ENCODE peak calls at places on chromosome 12, in eight cellular contexts. P is right lobe of liver, Z is BE2C, K is fibroblast of lung, B is body of pancreas, R is cardiac muscle cell, L is neural progenitor cell, Y is IMR-90. M is an unnamed sample.

GRCh38 chr12:39986674-39987073 is 119.2 kb downstream of the SLC2A13 start:
- DNase-seq in B (no peak), K (no peak), Z (no peak), R (no peak), Y (no peak), P (no peak), L (no peak), M (peak; percentile 76)

GRCh38 chr12:15227004-15227679 is 5.9 kb upstream of the RERG start:
- DNase-seq in Z (peak; percentile 62), P (peak; percentile 47), L (peak; percentile 68), B (peak; percentile 59), K (peak; percentile 27), R (peak; percentile 65), Y (peak; percentile 33), M (no peak)

GRCh38 chr12:18446245-18446644 is 184.9 kb downstream of the PIK3C2G start:
- DNase-seq in Z (no peak), R (no peak), Y (no peak), P (no peak), B (no peak), L (peak; percentile 32), K (no peak), M (no peak)

GRCh38 chr12:120141336-120141735 is 24.8 kb upstream of the RAB35 start:
- DNase-seq in B (no peak), L (no peak), Z (no peak), K (no peak), R (no peak), P (no peak), Y (no peak), M (no peak)

GRCh38 chr12:28172434-28173030 is 17.7 kb upstream of the CCDC91 start:
- DNase-seq in Z (peak; percentile 42), L (peak; percentile 53), P (no peak), K (peak; percentile 58), Y (peak; percentile 68), B (peak; percentile 48), R (peak; percentile 36), M (peak; percentile 47)

GRCh38 chr12:86698581-86698980 is 442.4 kb upstream of the MGAT4C start:
- DNase-seq in B (no peak), P (no peak), K (peak; percentile 67), Y (peak; percentile 42), L (no peak), R (no peak), Z (no peak), M (no peak)

GRCh38 chr12:112543666-112544185 is 125.0 kb downstream of the PTPN11 start:
- DNase-seq in K (no peak), Z (no peak), Y (no peak), R (no peak), B (no peak), L (no peak), P (no peak), M (no peak)

GRCh38 chr12:48028541-48029400 is 24.5 kb upstream of the COL2A1 start:
- DNase-seq in K (no peak), B (no peak), Z (no peak), P (no peak), L (no peak), R (peak; percentile 52), Y (no peak), M (no peak)

GRCh38 chr12:54417712-54418440 is 1.2 kb downstream of the ITGA5 start:
- DNase-seq in R (no peak), P (no peak), B (no peak), Y (no peak), K (peak; percentile 39), Z (no peak), L (peak; percentile 53), M (no peak)

GRCh38 chr12:121099779-121100178 is 32.9 kb upstream of the P2RX7 start:
- DNase-seq in Y (no peak), B (no peak), K (no peak), R (no peak), P (no peak), Z (no peak), L (no peak), M (no peak)

GRCh38 chr12:95516757-95517156 is 34.5 kb downstream of the USP44 start:
- DNase-seq in R (no peak), B (no peak), P (no peak), Z (no peak), Y (peak; percentile 55), L (no peak), K (peak; percentile 32), M (no peak)

GRCh38 chr12:2960432-2960956 is 1.3 kb downstream of the TEAD4 start:
- DNase-seq in Y (peak; percentile 67), K (peak; percentile 64), L (peak; percentile 35), P (no peak), B (no peak), R (no peak), Z (no peak), M (peak; percentile 40)

GRCh38 chr12:27566159-27566558 is 42.2 kb downstream of the PPFIBP1 start:
- DNase-seq in K (no peak), Y (no peak), B (no peak), Z (no peak), R (no peak), L (no peak), P (no peak), M (no peak)

DNA sequence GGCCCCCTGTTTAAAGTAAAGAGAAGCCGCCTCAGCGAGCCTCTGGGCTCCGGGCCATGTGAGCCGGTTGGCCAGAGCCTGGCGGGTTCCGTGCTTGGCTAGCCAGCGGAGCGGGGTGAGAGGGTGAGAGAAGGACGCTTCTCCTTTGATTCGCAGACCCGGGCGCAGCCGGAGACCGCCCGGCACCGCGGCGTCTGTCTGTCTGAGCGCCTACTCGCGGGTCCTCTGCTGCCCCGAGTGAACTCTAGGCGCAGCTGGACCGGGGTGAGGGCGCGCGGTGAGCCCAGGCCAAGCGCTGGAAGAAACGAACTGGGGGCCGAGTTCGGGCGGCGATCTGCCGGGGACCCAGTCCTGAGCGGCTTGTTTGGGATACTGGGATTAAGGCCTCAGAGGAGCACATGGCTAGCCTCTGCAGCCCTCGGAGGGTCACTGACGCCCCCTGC is 41.4 kb upstream of the TBX5 start:
- DNase-seq in Y (no peak), K (no peak), L (peak; percentile 58), Z (no peak), P (no peak), B (no peak), R (peak; percentile 70), M (no peak)
- H3K27me3 ChIP-seq in Y (peaks cover 78% of the 10 kb centered on the region), K (peaks cover 58% of the 10 kb centered on the region), L (peaks cover 100% of the 10 kb centered on the region), Z (peaks cover 83% of the 10 kb centered on the region), P (no peaks in the 10 kb centered on the region), B (peaks cover 12% of the 10 kb centered on the region), R (peaks cover 99% of the 10 kb centered on the region), M (peaks cover 89% of the 10 kb centered on the region)

GRCh38 chr12:49338830-49339463 is 2.0 kb upstream of the C1QL4 start:
- DNase-seq in R (no peak), Z (no peak), L (no peak), P (peak; percentile 23), B (no peak), Y (no peak), K (no peak), M (no peak)
- H3K27me3 ChIP-seq in R (peaks cover 100% of the 10 kb centered on the region), Z (peaks cover 5% of the 10 kb centered on the region), L (peaks cover 100% of the 10 kb centered on the region), P (no peaks in the 10 kb centered on the region), B (peaks cover 14% of the 10 kb centered on the region), Y (peaks cover 88% of the 10 kb centered on the region), K (peaks cover 64% of the 10 kb centered on the region), M (peaks cover 76% of the 10 kb centered on the region)

GRCh38 chr12:108253540-108253939 is 85.6 kb downstream of the CMKLR1 start:
- DNase-seq in K (no peak), Z (no peak), Y (no peak), L (peak; percentile 39), B (no peak), R (no peak), P (no peak), M (no peak)
- H3K27me3 ChIP-seq in K (no peaks in the 10 kb centered on the region), Z (no peaks in the 10 kb centered on the region), Y (no peaks in the 10 kb centered on the region), L (no peaks in the 10 kb centered on the region), B (no peaks in the 10 kb centered on the region), R (no peaks in the 10 kb centered on the region), P (no peaks in the 10 kb centered on the region), M (no peaks in the 10 kb centered on the region)

DNA sequence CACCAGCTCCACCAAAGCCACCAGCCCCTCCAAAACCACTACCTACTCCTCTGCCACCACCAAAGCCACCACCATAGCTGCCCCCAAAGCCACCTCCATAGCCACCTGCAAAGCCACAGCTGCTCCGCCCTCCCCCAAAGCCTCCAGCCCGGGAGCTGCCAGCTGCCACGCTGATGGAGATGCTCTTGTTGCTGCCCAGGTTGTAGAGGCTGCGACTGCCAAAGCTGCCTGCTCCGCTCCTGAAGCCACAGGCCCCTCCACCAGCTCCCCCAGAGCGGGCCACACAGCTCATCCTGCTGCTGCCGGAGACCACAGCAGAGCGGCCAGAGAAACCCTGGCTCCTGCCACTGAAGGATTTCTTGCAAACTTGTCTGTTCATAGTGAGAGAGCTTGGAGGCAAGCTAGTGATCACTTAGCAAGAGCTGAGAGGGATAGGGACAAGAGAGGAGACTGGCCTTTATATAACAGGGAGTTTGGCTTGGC is at the start of gene KRT76:
- DNase-seq in Y (no peak), R (no peak), B (no peak), P (no peak), K (no peak), Z (no peak), L (no peak), M (no peak)
- H3K27me3 ChIP-seq in Y (peaks cover 33% of the 10 kb centered on the region), R (peaks cover 71% of the 10 kb centered on the region), B (no peaks in the 10 kb centered on the region), P (no peaks in the 10 kb centered on the region), K (peaks cover 21% of the 10 kb centered on the region), Z (peaks cover 13% of the 10 kb centered on the region), L (peaks cover 4% of the 10 kb centered on the region), M (peaks cover 81% of the 10 kb centered on the region)

DNA sequence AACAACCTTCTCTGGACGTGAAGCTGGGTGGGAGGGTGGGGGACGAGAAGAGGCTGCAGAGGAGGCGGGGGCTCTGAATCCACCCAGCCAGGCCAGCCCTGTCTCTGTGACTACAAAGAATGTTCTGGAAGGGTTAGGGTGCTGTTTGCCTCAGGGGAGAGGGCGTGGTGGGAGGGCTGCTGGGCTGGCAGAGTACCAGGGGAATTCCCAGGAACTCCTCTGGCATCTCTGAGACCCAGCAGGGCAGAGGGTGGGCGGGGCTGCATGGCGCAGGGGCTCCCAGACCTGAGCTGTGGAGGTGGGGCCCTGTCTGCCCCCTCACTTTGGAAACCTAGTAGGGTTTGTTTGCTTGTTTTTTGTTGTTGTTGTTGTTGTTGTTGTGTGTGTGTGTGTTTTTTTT is 45.5 kb upstream of the FZD10 start:
- DNase-seq in Z (no peak), R (no peak), L (no peak), K (no peak), P (no peak), B (no peak), Y (no peak), M (no peak)
- H3K27me3 ChIP-seq in Z (peaks cover 9% of the 10 kb centered on the region), R (no peaks in the 10 kb centered on the region), L (peaks cover 11% of the 10 kb centered on the region), K (no peaks in the 10 kb centered on the region), P (no peaks in the 10 kb centered on the region), B (no peaks in the 10 kb centered on the region), Y (no peaks in the 10 kb centered on the region), M (no peaks in the 10 kb centered on the region)

DNA sequence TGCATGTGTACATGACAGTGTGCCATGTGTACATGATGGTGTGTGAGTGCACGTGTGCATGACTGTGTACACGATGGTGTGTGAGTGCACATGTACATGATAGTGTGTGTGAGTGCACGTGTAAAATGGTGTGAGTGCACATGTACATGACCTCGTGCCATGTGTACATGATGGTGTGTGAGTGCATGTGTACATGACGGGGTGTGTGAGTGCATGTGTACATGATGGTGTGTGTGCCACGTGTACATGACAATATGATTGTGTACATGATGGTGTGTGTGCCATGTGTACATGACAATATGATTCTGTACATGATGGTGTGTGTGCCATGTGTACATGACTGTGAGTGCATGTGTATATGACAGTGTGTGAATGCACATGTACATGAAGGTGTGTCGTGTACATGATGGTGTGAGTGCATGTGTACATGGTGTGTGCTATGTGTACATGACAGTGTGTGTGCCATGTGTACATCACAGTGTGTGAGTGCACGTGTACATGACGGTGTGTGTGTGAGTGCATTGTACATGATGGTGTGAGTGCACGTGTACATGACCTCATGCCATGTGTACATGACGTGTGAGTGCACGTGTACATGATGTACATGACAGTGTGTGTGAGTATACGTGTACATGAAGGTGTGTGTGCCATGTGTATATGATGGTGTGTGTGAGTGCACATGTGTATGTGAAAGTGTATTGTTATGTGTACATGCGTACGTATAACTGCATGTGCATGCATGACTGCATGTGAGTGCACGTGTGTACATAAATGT is 46.3 kb downstream of the FBRSL1 start:
- DNase-seq in B (no peak), Y (no peak), Z (no peak), K (no peak), P (no peak), L (no peak), R (no peak), M (no peak)
- H3K27me3 ChIP-seq in B (no peaks in the 10 kb centered on the region), Y (no peaks in the 10 kb centered on the region), Z (no peaks in the 10 kb centered on the region), K (no peaks in the 10 kb centered on the region), P (no peaks in the 10 kb centered on the region), L (peaks cover 26% of the 10 kb centered on the region), R (no peaks in the 10 kb centered on the region), M (no peaks in the 10 kb centered on the region)

M was measured in foreskin keratinocyte.